ENCODE peak calls at places on chromosomes 3 and 15, in four cellular contexts. M is HepG2, C is K562, I is HCT116. X is an unnamed sample.

GRCh38 chr3:158058775-158059174 is 47.4 kb downstream of the SHOX2 start:
- DNase-seq in M (no peak), C (no peak), I (no peak), X (no peak)

GRCh38 chr15:25391971-25392733 is 46.7 kb downstream of the UBE3A start:
- DNase-seq in M (no peak), C (no peak), I (no peak), X (no peak)

GRCh38 chr3:46921871-46922271 is 44.4 kb downstream of the PTH1R start:
- DNase-seq in M (no peak), C (no peak), I (no peak), X (no peak)

GRCh38 chr3:71585126-71585525 is 1.6 kb upstream of the FOXP1 start:
- DNase-seq in M (no peak), C (peak; percentile 7), I (no peak), X (no peak)

GRCh38 chr3:186152361-186152798 is 43.5 kb upstream of the ETV5 start:
- DNase-seq in M (no peak), C (no peak), I (no peak), X (no peak)

GRCh38 chr3:15326037-15326436 is 6.3 kb downstream of the SH3BP5 start:
- DNase-seq in M (no peak), C (no peak), I (no peak), X (no peak)

GRCh38 chr3:5568451-5568850 is 380.9 kb downstream of the EDEM1 start:
- DNase-seq in M (peak; percentile 2), C (no peak), I (peak; percentile 34), X (peak; percentile 0)

GRCh38 chr15:70153948-70154439 is 56.3 kb upstream of the TLE3 start:
- DNase-seq in M (no peak), C (no peak), I (no peak), X (no peak)

GRCh38 chr3:101925564-101925963 is 76.2 kb downstream of the NFKBIZ start:
- DNase-seq in M (no peak), C (no peak), I (no peak), X (peak; percentile 82)

GRCh38 chr3:53286727-53287412 is 31.0 kb upstream of the TKT start:
- DNase-seq in M (no peak), C (no peak), I (no peak), X (no peak)

GRCh38 chr3:189570916-189571315 is 60.3 kb upstream of the TP63 start:
- DNase-seq in M (no peak), C (no peak), I (no peak), X (no peak)

GRCh38 chr3:167700046-167700445 is 34.6 kb downstream of the PDCD10 start:
- DNase-seq in M (no peak), C (no peak), I (no peak), X (no peak)

GRCh38 chr15:60155661-60156060 is 151.6 kb downstream of the FOXB1 start:
- DNase-seq in M (no peak), C (no peak), I (no peak), X (no peak)

GRCh38 chr3:169659096-169659521 is 4.4 kb downstream of the MECOM start:
- DNase-seq in M (no peak), C (no peak), I (no peak), X (no peak)

GRCh38 chr3:187112934-187113793 is 26.1 kb downstream of the RPL39L start:
- DNase-seq in M (peak; percentile 12), C (no peak), I (peak; percentile 18), X (peak; percentile 32)

GRCh38 chr15:26773485-26773877 is 615 bp upstream of the GABRB3 start:
- DNase-seq in M (no peak), C (no peak), I (no peak), X (no peak)

GRCh38 chr3:135851201-135852061 is 114.1 kb upstream of the PPP2R3A start:
- DNase-seq in M (no peak), C (no peak), I (no peak), X (no peak)

GRCh38 chr3:58497074-58497473 is 5.2 kb downstream of the KCTD6 start:
- DNase-seq in M (no peak), C (no peak), I (no peak), X (no peak)

GRCh38 chr3:59451041-59451763 is 401.4 kb upstream of the CFAP20DC start:
- DNase-seq in M (no peak), C (no peak), I (no peak), X (no peak)

GRCh38 chr15:68820205-68820588 is 498 bp downstream of the ANP32A start:
- DNase-seq in M (peak; percentile 21), C (no peak), I (no peak), X (no peak)

GRCh38 chr3:17995769-17996168 is 253.3 kb upstream of the TBC1D5 start:
- DNase-seq in M (no peak), C (no peak), I (no peak), X (no peak)

GRCh38 chr3:149781216-149781615 is 11.1 kb downstream of the ANKUB1 start:
- DNase-seq in M (no peak), C (no peak), I (no peak), X (no peak)

GRCh38 chr15:78308422-78309021 is 9.1 kb upstream of the SKIC8 start:
- DNase-seq in M (peak; percentile 41), C (peak; percentile 68), I (peak; percentile 54), X (peak; percentile 46)

GRCh38 chr3:36871379-36872126 is 73.3 kb downstream of the TRANK1 start:
- DNase-seq in M (no peak), C (no peak), I (no peak), X (no peak)

GRCh38 chr3:158683216-158683975 is 10.9 kb upstream of the LXN start:
- DNase-seq in M (no peak), C (no peak), I (no peak), X (no peak)

GRCh38 chr15:33086500-33087141 is 107.9 kb downstream of the FMN1 start:
- DNase-seq in M (peak; percentile 19), C (no peak), I (peak; percentile 42), X (peak; percentile 30)

GRCh38 chr3:113404637-113405036 is 36.7 kb downstream of the CFAP44 start:
- DNase-seq in M (no peak), C (no peak), I (no peak), X (no peak)

GRCh38 chr3:113405180-113405579 is 36.1 kb downstream of the CFAP44 start:
- DNase-seq in M (no peak), C (no peak), I (no peak), X (no peak)

GRCh38 chr3:113409676-113410075 is 31.6 kb downstream of the CFAP44 start:
- DNase-seq in M (no peak), C (no peak), I (no peak), X (no peak)
- TF ChIP-seq TCF7L2 in M (no peak), C (no peak), I (no peak), X (no peak)

DNA sequence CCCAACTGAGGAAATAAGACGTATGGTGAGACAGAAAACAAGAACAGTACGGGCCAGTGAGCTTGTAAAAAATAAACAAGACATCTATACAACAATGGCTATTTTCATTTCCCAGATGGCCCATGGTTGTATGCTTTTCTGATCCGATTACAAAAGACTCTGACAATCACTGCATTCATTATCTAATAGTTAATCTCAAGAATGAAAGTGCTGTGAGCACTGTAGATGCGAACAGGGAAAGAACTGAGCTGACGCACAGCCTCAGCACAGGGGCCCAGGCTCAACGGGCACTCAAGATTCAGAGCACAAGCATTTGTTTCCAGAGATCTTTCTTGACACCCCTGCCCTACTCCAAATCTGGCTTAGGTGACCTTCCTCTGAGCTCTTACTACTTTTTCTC is 6.9 kb downstream of the MTMR10 start:
- DNase-seq in M (no peak), C (no peak), I (no peak), X (no peak)
- H3K27ac ChIP-seq in M (no peak overlapping the region), C (no peak overlapping the region), I (no peak overlapping the region), X (no peak overlapping the region)

DNA sequence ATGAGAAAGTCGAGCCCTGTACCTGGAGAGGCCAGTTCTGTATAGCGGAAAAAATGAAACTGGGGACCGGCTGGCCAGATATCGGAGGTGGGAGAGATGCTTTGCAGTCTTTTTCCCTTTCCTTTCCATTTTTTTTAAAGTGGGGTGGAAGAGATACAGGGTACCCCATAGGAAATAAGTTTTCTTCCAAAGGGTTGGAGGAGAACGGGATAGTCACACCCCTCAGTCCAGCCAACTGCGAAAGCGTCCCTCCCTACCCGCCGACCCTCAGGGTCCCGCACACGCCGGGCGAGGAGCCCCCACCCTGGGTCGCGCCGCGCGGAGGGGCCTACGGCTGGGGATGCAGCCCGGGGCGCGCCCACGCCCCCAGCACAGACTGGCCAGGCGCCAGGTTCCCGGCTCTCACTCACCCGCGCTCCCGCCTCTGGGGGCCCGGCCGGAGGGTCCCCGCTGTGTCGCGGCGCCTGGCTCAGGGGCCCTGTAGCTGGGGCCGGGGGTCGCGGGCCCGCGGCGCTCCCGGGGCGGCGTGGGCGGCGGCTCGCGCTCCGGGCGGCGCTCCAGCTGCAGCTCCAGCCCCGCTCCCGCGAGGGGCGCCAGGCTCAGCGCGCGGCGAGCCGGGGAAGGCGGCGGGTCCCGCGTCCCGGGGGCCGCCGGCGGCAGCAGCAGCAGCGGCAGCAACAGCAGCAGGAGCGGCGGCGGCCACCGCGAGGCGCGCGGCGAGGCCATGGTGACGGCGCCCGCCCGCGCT is 458 bp downstream of the HEG1 start:
- DNase-seq in M (no peak), C (peak; percentile 34), I (no peak), X (no peak)
- TF ChIP-seq TCF7L2 in M (no peak), C (no peak), I (no peak), X (no peak)

GRCh38 chr3:171838218-171838720 is 4.9 kb upstream of the TMEM212 start:
- DNase-seq in M (peak; percentile 90), C (no peak), I (no peak), X (no peak)
- H3K27ac ChIP-seq in M (peak overlapping the region; percentile 100), C (no peak overlapping the region), I (no peak overlapping the region), X (peak overlapping the region; percentile 49)

DNA sequence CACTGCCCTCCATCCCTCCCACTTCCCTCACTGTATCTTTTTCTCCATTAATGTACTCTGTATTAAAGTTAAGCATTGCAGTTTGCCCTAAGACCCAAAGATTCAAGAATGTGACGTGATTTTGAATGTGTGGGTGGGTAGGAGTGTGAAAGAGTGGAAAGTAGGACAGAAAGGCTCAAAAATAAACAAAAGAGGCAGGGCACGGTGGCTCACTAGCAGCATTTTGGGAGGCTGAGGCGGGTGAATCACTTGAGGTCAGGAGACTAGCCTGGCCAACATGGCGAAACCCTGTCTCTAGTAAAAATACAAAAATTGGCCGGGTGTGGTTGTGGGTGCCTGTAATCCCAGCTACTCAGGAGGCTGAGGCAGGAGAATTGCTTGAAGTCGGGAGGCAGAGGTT is 18.4 kb downstream of the TFRC start:
- DNase-seq in M (no peak), C (no peak), I (no peak), X (no peak)
- TF ChIP-seq TCF7L2 in M (no peak), C (no peak), I (no peak), X (no peak)

GRCh38 chr15:44657378-44657777 is 6.1 kb downstream of the SPG11 start:
- DNase-seq in M (no peak), C (no peak), I (no peak), X (no peak)
- H3K27ac ChIP-seq in M (no peak overlapping the region), C (no peak overlapping the region), I (no peak overlapping the region), X (no peak overlapping the region)